ENCODE peak calls at places on chromosomes 2 and 18, in five cellular contexts. T is D341Med, V is smooth muscle cell of the brain vasculature, F is fibroblast of gingiva, A is cortex of kidney. J is an unnamed sample.

GRCh38 chr2:241844066-241844728 is 14.5 kb downstream of the PDCD1 start:
- DNase-seq in T (peak), V (no peak), F (peak), A (no peak), J (peak)

GRCh38 chr2:189613650-189614420 is 33.2 kb upstream of the SLC40A1 start:
- DNase-seq in T (no peak), V (no peak), F (peak), A (no peak), J (no peak)

GRCh38 chr18:59707306-59707705 is 10.1 kb upstream of the CCBE1 start:
- DNase-seq in T (no peak), V (no peak), F (no peak), A (no peak), J (no peak)

GRCh38 chr2:227939271-227940027 is 68.0 kb downstream of the DAW1 start:
- DNase-seq in T (peak), V (no peak), F (peak), A (no peak), J (no peak)

GRCh38 chr2:225334524-225334923 is 65.0 kb upstream of the NYAP2 start:
- DNase-seq in T (no peak), V (peak), F (no peak), A (no peak), J (no peak)

GRCh38 chr2:101734511-101735165 is 37.1 kb downstream of the MAP4K4 start:
- DNase-seq in T (no peak), V (no peak), F (no peak), A (no peak), J (no peak)

GRCh38 chr18:76806301-76806700 is 16.1 kb upstream of the ZNF236 start:
- DNase-seq in T (no peak), V (no peak), F (no peak), A (no peak), J (no peak)

GRCh38 chr2:183063083-183063482 is 15.5 kb upstream of the DUSP19 start:
- DNase-seq in T (no peak), V (no peak), F (peak), A (no peak), J (no peak)

GRCh38 chr2:47225061-47225783 is 70.1 kb upstream of the STPG4 start:
- DNase-seq in T (no peak), V (peak), F (peak), A (no peak), J (no peak)

GRCh38 chr2:128789776-128790455 is 471.2 kb upstream of the HS6ST1 start:
- DNase-seq in T (no peak), V (no peak), F (no peak), A (no peak), J (no peak)

GRCh38 chr2:45014016-45014702 is 4.9 kb upstream of the SIX2 start:
- DNase-seq in T (peak), V (peak), F (peak), A (no peak), J (no peak)

GRCh38 chr2:165839610-165840009 is 45.6 kb upstream of the GALNT3 start:
- DNase-seq in T (no peak), V (no peak), F (peak), A (no peak), J (no peak)

GRCh38 chr2:74436804-74437695 is 4.7 kb downstream of the RTKN start:
- DNase-seq in T (no peak), V (no peak), F (no peak), A (no peak), J (no peak)

GRCh38 chr2:54430649-54431048 is 25.5 kb upstream of the SPTBN1 start:
- DNase-seq in T (no peak), V (no peak), F (no peak), A (no peak), J (no peak)

GRCh38 chr18:20971886-20972267 is 139.7 kb downstream of the ROCK1 start:
- DNase-seq in T (peak), V (peak), F (peak), A (no peak), J (no peak)

J was measured in natural killer cell treated with Interleukin-12 subunit alpha and Interleukin-12 subunit beta and Interleukin-15 and Interleukin-18, amount 100 ng/mL, for 72 hours.